ENCODE peak calls at places on chromosomes 1 and 21, in four cellular contexts. X is cardiac fibroblast, H is mammary epithelial cell, O is foreskin fibroblast. N is an unnamed sample.

GRCh38 chr21:32807717-32808380 is 36.3 kb upstream of the PAXBP1 start:
- DNase-seq in O (no peak), X (peak), H (peak), N (peak)

GRCh38 chr1:109229531-109230127 is 15.9 kb downstream of the SARS1 start:
- DNase-seq in X (no peak), O (no peak), H (no peak), N (no peak)

GRCh38 chr1:104238991-104239390 is 489.3 kb downstream of the AMY1C start:
- DNase-seq in H (no peak), X (no peak), O (no peak), N (no peak)

GRCh38 chr1:165793951-165794350 is 25.3 kb upstream of the TMCO1 start:
- DNase-seq in O (no peak), H (peak), X (peak), N (peak)

GRCh38 chr21:43012596-43012995 is 38.2 kb downstream of the PKNOX1 start:
- DNase-seq in X (no peak), H (peak), O (peak), N (no peak)

GRCh38 chr1:37930246-37931142 is 16.4 kb downstream of the INPP5B start:
- DNase-seq in X (peak), O (no peak), H (peak), N (no peak)

GRCh38 chr1:202117898-202118371 is 4.8 kb upstream of the GPR37L1 start:
- DNase-seq in H (no peak), O (no peak), X (no peak), N (no peak)

GRCh38 chr1:80624682-80625081 is 1176.1 kb upstream of the ADGRL2 start:
- DNase-seq in X (no peak), H (no peak), O (no peak), N (no peak)

GRCh38 chr1:42316292-42316691 is 18.7 kb downstream of the FOXJ3 start:
- DNase-seq in X (no peak), O (no peak), H (no peak), N (no peak)

GRCh38 chr1:212688338-212689047 is 11.1 kb downstream of the BATF3 start:
- DNase-seq in X (peak), H (no peak), O (no peak), N (peak)

GRCh38 chr1:40312238-40313205 is 4.6 kb downstream of the COL9A2 start:
- DNase-seq in X (no peak), H (no peak), O (no peak), N (no peak)

GRCh38 chr1:18668750-18669404 is 38.2 kb downstream of the PAX7 start:
- DNase-seq in O (peak), H (peak), X (no peak), N (no peak)

GRCh38 chr1:78492376-78492950 is 1.7 kb downstream of the PTGFR start:
- DNase-seq in H (no peak), O (no peak), X (peak), N (no peak)

GRCh38 chr1:63943393-63943792 is 169.6 kb downstream of the ROR1 start:
- DNase-seq in X (no peak), H (no peak), O (no peak), N (no peak)

GRCh38 chr1:1173061-1173792 is 453 bp upstream of the TTLL10 start:
- DNase-seq in H (no peak), X (no peak), O (no peak), N (no peak)

GRCh38 chr1:230747886-230748800 is 955 bp downstream of the CAPN9 start:
- DNase-seq in O (no peak), X (no peak), H (no peak), N (no peak)

GRCh38 chr1:34928865-34929496 is 469 bp downstream of the DLGAP3 start:
- DNase-seq in X (no peak), H (no peak), O (no peak), N (no peak)

GRCh38 chr21:16192900-16193299 is 463.1 kb downstream of the USP25 start:
- DNase-seq in X (peak), H (peak), O (peak), N (no peak)

GRCh38 chr1:226397955-226398636 is 9.8 kb downstream of the PARP1 start:
- DNase-seq in X (no peak), H (no peak), O (no peak), N (no peak)

GRCh38 chr1:6116137-6116536 is 64.0 kb downstream of the CHD5 start:
- DNase-seq in H (peak), X (no peak), O (peak), N (no peak)

DNA sequence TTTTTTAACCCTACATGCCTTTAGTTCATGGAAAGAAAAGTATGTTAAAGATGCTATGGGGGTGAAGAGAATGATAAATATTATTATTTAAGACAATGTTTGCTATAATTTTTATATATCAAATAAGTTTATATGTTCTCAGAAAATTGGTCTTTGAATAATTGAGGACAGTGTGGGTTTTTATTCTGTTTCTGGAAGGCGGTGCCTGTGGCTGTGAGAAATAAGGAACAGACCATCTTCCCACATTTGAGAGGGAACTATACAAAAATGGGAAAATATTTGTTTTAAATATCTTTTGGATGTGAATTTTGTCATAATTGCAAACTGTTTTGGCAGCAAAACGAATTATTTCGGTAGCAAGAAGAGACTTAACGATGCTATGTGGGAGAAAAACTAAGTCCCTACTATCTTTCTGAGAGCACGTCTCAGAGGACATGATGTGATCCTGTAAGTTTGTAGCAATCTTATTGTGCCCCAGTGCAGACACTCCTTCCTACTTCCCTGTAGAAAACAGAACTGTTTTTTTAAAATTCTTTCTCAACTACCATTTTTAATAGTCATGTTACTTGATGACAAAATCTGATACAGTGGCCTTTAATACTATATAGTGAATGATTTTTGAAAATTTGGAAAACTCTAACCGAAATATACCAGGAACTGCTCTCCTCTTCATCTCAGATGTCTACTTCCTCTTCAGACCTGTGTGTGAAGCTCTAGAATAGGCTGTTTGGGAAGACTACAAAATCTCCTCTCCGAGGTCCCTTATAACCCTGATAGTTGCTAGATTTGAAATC is 25.4 kb downstream of the PTPRC start:
- DNase-seq in O (no peak), H (no peak), X (no peak), N (no peak)
- H3K4me3 ChIP-seq in O (no peak), H (no peak), X (no peak), N (no peak)

GRCh38 chr1:26283871-26284596 is 4.1 kb downstream of the SH3BGRL3 start:
- DNase-seq in X (no peak), H (no peak), O (no peak), N (no peak)
- H3K4me3 ChIP-seq in X (no peak), H (no peak), O (no peak), N (no peak)

DNA sequence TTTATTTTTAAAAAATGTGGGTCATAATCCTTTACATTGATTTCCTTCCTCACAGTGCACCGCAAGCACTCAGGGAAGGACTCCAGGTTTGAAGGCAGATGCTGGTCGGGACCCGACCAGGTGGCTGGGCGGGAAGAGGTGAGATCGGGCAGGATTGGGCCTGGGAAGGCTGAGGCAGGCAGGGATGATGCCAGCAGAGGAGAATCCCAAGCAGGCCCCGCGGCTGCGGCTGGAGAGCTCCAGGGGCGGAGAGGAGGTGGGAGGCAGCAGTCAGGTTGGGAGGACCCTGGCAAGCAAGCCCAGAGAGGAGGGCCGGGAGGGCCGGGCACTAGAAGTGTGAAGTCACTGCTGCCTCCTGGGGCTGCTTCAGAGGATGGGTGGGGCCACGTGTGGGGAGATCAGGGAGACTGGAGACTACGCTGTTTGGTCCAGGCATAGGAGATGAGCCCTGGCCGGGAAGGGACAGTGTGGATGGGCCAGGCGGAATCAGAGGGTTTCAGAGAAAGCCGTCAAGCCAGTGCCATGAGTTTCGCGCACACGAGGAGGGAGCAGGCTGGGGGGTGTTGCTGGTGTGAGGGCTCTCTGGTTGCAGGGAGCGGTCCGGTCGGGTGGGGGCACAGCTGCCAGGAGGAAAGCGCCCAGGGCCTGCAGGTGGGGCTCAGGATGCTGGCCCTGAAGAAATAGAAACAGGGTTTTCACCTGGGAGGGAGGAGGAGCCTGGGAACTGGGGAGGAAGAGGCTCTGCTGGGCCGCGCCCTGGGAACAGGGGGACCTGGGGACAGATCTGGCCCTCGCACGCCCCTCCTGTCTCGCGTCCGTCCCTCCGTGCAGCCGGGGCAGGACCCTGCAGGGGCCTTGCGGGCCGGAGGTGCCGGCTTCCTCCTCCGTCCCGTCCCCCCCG is 890 bp upstream of the COL18A1 start:
- DNase-seq in O (no peak), H (peak), X (peak), N (no peak)
- H3K4me3 ChIP-seq in O (peak), H (peak), X (peak), N (peak)

DNA sequence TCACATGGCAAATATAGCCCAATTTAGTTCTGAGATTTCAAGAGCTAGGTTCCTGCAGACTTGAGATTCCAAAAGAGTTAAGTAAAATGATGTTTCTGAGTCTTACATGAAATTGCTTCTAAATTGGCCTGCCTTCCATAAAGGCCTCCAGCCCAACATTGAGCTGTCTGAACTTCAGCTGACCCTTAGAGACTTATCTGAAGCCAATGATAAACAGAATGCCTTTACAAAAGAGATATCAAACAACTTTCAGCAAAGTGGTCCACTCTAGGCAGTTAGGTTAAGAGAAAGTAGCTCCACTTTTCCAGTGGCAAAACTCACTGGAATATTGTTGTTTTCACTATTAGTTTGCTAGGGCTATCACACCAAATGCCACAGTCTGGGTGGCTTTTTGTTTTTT is 6.3 kb upstream of the RC3H1 start:
- DNase-seq in O (no peak), H (no peak), X (no peak), N (no peak)
- H3K4me3 ChIP-seq in O (no peak), H (no peak), X (no peak), N (no peak)

GRCh38 chr1:33393991-33394390 is 36.9 kb downstream of the PHC2 start:
- DNase-seq in H (no peak), X (no peak), O (no peak), N (no peak)

GRCh38 chr1:33394716-33395115 is 36.2 kb downstream of the PHC2 start:
- DNase-seq in X (no peak), H (no peak), O (peak), N (no peak)

GRCh38 chr1:33391669-33392068 is 39.2 kb downstream of the PHC2 start:
- DNase-seq in O (no peak), X (no peak), H (no peak), N (no peak)

GRCh38 chr1:33392639-33393038 is 38.3 kb downstream of the PHC2 start:
- DNase-seq in O (peak), X (peak), H (no peak), N (no peak)

DNA sequence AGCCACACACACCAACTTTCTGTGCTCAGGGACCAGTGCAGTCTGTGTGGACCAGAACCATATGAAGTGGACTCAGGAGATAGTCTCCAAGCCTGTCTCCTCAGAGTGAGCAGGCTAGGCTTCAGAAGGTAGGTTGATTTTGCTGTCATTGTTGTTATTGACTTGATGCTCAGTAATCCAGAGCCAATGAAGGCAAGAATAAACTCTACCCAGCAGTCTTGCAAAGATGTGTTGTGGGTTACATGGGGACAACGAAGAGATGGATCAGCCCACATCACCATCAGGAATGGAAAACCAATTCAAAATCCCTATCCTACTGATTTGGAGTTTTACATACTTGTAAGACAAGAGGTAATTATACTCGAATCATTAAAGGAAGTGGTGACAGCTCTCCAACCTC is 37.4 kb downstream of the PHC2 start:
- DNase-seq in X (no peak), H (no peak), O (no peak), N (no peak)
- H3K4me3 ChIP-seq in X (no peak), H (no peak), O (no peak), N (no peak)

GRCh38 chr21:38402291-38402690 is 96.0 kb downstream of the ERG start:
- DNase-seq in X (no peak), O (no peak), H (no peak), N (no peak)

GRCh38 chr21:38401527-38401926 is 96.8 kb downstream of the ERG start:
- DNase-seq in X (no peak), H (no peak), O (no peak), N (no peak)

GRCh38 chr21:38400195-38400695 is 98.0 kb downstream of the ERG start:
- DNase-seq in X (no peak), H (no peak), O (no peak), N (no peak)

GRCh38 chr21:38404134-38404533 is 94.1 kb downstream of the ERG start:
- DNase-seq in X (no peak), O (no peak), H (no peak), N (no peak)

DNA sequence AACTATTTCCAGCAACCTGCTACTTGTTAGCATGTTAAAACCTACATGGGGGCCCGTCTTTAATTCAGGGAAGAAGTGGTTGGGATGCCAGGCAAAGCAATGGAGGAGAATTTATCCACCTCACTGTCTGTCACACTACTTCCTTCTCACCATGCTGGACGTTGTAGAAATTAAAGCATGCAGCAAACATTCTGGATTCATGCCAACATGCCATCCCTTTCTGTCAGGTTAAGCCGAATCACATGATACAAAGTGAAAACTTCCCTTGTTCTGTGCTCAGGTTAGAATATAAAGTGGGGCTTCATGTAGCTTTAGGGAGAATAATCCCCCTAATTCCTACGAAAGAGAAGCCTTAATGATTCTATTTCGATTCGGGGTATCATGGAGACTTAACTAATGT is 95.5 kb downstream of the ERG start:
- DNase-seq in O (no peak), H (no peak), X (no peak), N (no peak)
- H3K4me3 ChIP-seq in O (no peak), H (no peak), X (no peak), N (no peak)

GRCh38 chr1:236705771-236706565 is 19.7 kb downstream of the ACTN2 start:
- DNase-seq in X (no peak), H (no peak), O (no peak), N (no peak)
- H3K4me3 ChIP-seq in X (no peak), H (no peak), O (no peak), N (no peak)

DNA sequence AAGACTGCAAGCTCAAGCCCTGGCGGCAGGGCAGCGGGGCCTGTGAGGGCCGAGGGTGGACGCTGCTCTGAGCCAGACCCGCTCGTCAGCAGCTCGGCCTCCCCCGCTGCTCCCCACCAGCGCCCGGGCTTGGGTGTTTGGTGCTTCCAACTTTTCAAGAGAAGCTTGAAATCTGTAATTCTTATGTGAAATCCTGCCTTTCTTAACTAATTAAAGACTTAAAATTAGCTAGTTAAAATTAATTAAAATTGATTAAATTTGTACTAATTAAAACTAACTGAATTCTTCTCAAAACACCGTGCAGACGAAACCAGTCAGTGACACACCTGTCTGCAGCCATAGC is 14.0 kb upstream of the SLC19A1 start:
- DNase-seq in O (no peak), H (no peak), X (no peak), N (no peak)
- H3K4me3 ChIP-seq in O (peak), H (no peak), X (peak), N (peak)

N was measured in skeletal muscle cell.